ENCODE peak calls at places on chromosomes 7 and 10, in five cellular contexts. A is H1, D is H9, W is neuronal stem cell, H is mesenchymal stem cell. Y is an unnamed sample.

GRCh38 chr7:88759216-88759955 is at the start of gene ZNF804B:
- DNase-seq in H (no peak), D (peak; percentile 78), W (peak; percentile 59), A (peak; percentile 34), Y (no peak)

GRCh38 chr7:2018786-2019692 is 213.7 kb downstream of the MAD1L1 start:
- DNase-seq in D (no peak), A (no peak), H (peak; percentile 58), W (no peak), Y (no peak)

GRCh38 chr7:157789094-157789493 is 452.3 kb downstream of the DNAJB6 start:
- DNase-seq in D (peak; percentile 27), H (no peak), W (no peak), A (no peak), Y (no peak)

GRCh38 chr7:110210941-110211608 is 879.9 kb upstream of the LRRN3 start:
- DNase-seq in A (no peak), H (no peak), W (no peak), D (no peak), Y (no peak)

GRCh38 chr10:33536508-33536907 is 202.0 kb upstream of the NRP1 start:
- DNase-seq in D (no peak), H (no peak), W (no peak), A (no peak), Y (no peak)

GRCh38 chr7:3029138-3029537 is 14.5 kb downstream of the CARD11 start:
- DNase-seq in A (no peak), W (no peak), D (no peak), H (no peak), Y (no peak)

GRCh38 chr7:44959433-44959951 is 19.3 kb downstream of the MYO1G start:
- DNase-seq in H (peak; percentile 22), A (no peak), D (no peak), W (no peak), Y (peak; percentile 82)

GRCh38 chr7:117807688-117808087 is 65.6 kb downstream of the CTTNBP2 start:
- DNase-seq in H (no peak), D (no peak), A (no peak), W (no peak), Y (no peak)

GRCh38 chr10:97121084-97121483 is 64.7 kb downstream of the SLIT1 start:
- DNase-seq in H (no peak), A (no peak), W (no peak), D (no peak), Y (no peak)

GRCh38 chr7:132500727-132501410 is 75.4 kb downstream of the PLXNA4 start:
- DNase-seq in D (peak; percentile 58), H (peak; percentile 2), W (no peak), A (no peak), Y (no peak)

GRCh38 chr10:32050145-32050544 is 6.1 kb downstream of the KIF5B start:
- DNase-seq in A (no peak), H (no peak), D (no peak), W (no peak), Y (no peak)

GRCh38 chr10:99422697-99423096 is 7.7 kb downstream of the GOT1 start:
- DNase-seq in W (no peak), A (no peak), D (no peak), H (no peak), Y (no peak)
- H3K4me1 ChIP-seq in W (no peaks in the 10 kb centered on the region), A (no peaks in the 10 kb centered on the region), D (no peaks in the 10 kb centered on the region), H (peaks cover 2% of the 10 kb centered on the region), Y (no peaks in the 10 kb centered on the region)

GRCh38 chr7:50330254-50330653 is 25.7 kb downstream of the IKZF1 start:
- DNase-seq in W (no peak), D (no peak), A (no peak), H (no peak), Y (no peak)
- H2BK12ac ChIP-seq in W (no peak overlapping the region), D (no peak overlapping the region), A (no peak overlapping the region), H (no peak overlapping the region), Y (no peak overlapping the region)

DNA sequence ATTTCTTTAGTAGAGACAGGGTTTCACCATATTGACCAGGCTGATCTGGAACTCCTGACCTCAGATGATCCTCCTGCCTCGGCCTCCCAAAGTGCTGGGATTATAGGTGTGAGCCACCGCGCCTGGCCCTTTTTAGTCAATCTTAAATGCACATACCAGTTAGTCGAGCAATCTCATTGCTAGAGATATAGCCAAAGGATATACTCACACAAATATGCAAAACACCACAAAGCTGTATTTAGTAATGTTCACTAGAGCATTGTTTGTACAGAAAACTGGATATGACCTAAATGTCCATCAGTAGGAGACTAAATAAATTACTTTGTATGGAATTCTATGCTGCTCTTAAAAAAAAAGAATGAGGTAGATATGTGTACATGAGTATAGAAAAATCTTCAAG is 24.5 kb upstream of the IL6 start:
- DNase-seq in W (no peak), H (no peak), A (no peak), D (no peak), Y (peak; percentile 58)
- H3K4ac ChIP-seq in W (no peak overlapping the region), H (no peak overlapping the region), A (no peak overlapping the region), D (no peak overlapping the region), Y (no peak overlapping the region)

GRCh38 chr10:90986136-90986760 is 65.4 kb upstream of the ANKRD1 start:
- DNase-seq in D (no peak), W (no peak), A (no peak), H (no peak), Y (no peak)

GRCh38 chr10:90986870-90987269 is 66.0 kb upstream of the ANKRD1 start:
- DNase-seq in A (no peak), H (no peak), D (no peak), W (no peak), Y (no peak)

GRCh38 chr10:90987383-90987782 is 66.5 kb upstream of the ANKRD1 start:
- DNase-seq in W (no peak), A (no peak), D (no peak), H (no peak), Y (no peak)

GRCh38 chr10:90988802-90989201 is 67.9 kb upstream of the ANKRD1 start:
- DNase-seq in W (no peak), A (no peak), H (no peak), D (no peak), Y (no peak)

GRCh38 chr10:90988024-90988423 is 67.1 kb upstream of the ANKRD1 start:
- DNase-seq in D (no peak), W (no peak), A (no peak), H (no peak), Y (no peak)
- H3K4me1 ChIP-seq in D (no peaks in the 10 kb centered on the region), W (peaks cover 4% of the 10 kb centered on the region), A (no peaks in the 10 kb centered on the region), H (no peaks in the 10 kb centered on the region), Y (no peaks in the 10 kb centered on the region)